ENCODE peak calls at places on chromosomes 6 and 20, in four cellular contexts. N, C, I and E are unnamed samples.

GRCh38 chr6:146111864-146112263 is 83.0 kb downstream of the GRM1 start:
- DNase-seq in N (no peak), C (no peak), I (no peak), E (no peak)

GRCh38 chr20:62726716-62727583 is 18.3 kb downstream of the NTSR1 start:
- DNase-seq in C (no peak), N (no peak), I (no peak), E (no peak)

GRCh38 chr20:6613280-6613861 is 154.1 kb upstream of the BMP2 start:
- DNase-seq in N (no peak), I (no peak), C (no peak), E (no peak)

GRCh38 chr20:51712501-51713212 is 55.5 kb downstream of the ATP9A start:
- DNase-seq in C (no peak), I (peak; percentile 43), N (no peak), E (no peak)

GRCh38 chr6:159829515-159829914 is 29.4 kb downstream of the PNLDC1 start:
- DNase-seq in C (no peak), I (no peak), N (no peak), E (no peak)

GRCh38 chr6:112443666-112444065 is 96.5 kb downstream of the RFPL4B start:
- DNase-seq in C (peak; percentile 25), I (peak; percentile 50), N (peak; percentile 25), E (peak; percentile 3)

GRCh38 chr6:39962831-39963230 is 28.6 kb upstream of the MOCS1 start:
- DNase-seq in C (no peak), N (no peak), I (no peak), E (no peak)

GRCh38 chr6:169101981-169102380 is 151.7 kb downstream of the THBS2 start:
- DNase-seq in I (no peak), N (no peak), C (no peak), E (no peak)

GRCh38 chr20:47318027-47318595 is 38.4 kb downstream of the ZMYND8 start:
- DNase-seq in C (no peak), I (no peak), N (no peak), E (peak; percentile 63)

GRCh38 chr20:1875762-1876161 is 19.4 kb upstream of the SIRPA start:
- DNase-seq in C (no peak), N (no peak), I (no peak), E (no peak)

GRCh38 chr20:25587536-25587935 is 2.2 kb upstream of the NINL start:
- DNase-seq in C (no peak), N (no peak), I (no peak), E (no peak)

GRCh38 chr6:151286192-151286591 is 46.4 kb downstream of the AKAP12 start:
- DNase-seq in C (no peak), N (no peak), I (no peak), E (no peak)

GRCh38 chr6:166202321-166202733 is 34.7 kb upstream of the TBXT start:
- DNase-seq in N (no peak), I (peak; percentile 64), C (no peak), E (peak; percentile 30)

GRCh38 chr20:22462975-22463914 is 121.1 kb downstream of the FOXA2 start:
- DNase-seq in I (no peak), N (no peak), C (no peak), E (no peak)

GRCh38 chr6:114342826-114343781 is at the start of gene HS3ST5:
- DNase-seq in N (peak; percentile 25), C (no peak), I (no peak), E (no peak)

GRCh38 chr6:10414766-10415592 is at the start of gene TFAP2A:
- DNase-seq in N (no peak), I (no peak), C (no peak), E (no peak)

GRCh38 chr6:17492350-17492749 is 99.0 kb downstream of the CAP2 start:
- DNase-seq in C (no peak), I (peak; percentile 61), N (no peak), E (no peak)

GRCh38 chr6:159915397-159915796 is 24.6 kb downstream of the MAS1 start:
- DNase-seq in N (no peak), C (peak; percentile 45), I (no peak), E (no peak)

GRCh38 chr6:105291525-105291924 is 111.4 kb downstream of the PREP start:
- DNase-seq in N (no peak), I (no peak), C (no peak), E (no peak)

GRCh38 chr6:149320745-149321240 is 3.3 kb downstream of the TAB2 start:
- DNase-seq in C (no peak), N (no peak), I (no peak), E (no peak)

GRCh38 chr6:137702791-137703424 is 164.2 kb upstream of the TNFAIP3 start:
- DNase-seq in N (no peak), I (no peak), C (no peak), E (no peak)
- TF ChIP-seq POLR2A in N (no peak), I (no peak), C (no peak), E (no peak)

DNA sequence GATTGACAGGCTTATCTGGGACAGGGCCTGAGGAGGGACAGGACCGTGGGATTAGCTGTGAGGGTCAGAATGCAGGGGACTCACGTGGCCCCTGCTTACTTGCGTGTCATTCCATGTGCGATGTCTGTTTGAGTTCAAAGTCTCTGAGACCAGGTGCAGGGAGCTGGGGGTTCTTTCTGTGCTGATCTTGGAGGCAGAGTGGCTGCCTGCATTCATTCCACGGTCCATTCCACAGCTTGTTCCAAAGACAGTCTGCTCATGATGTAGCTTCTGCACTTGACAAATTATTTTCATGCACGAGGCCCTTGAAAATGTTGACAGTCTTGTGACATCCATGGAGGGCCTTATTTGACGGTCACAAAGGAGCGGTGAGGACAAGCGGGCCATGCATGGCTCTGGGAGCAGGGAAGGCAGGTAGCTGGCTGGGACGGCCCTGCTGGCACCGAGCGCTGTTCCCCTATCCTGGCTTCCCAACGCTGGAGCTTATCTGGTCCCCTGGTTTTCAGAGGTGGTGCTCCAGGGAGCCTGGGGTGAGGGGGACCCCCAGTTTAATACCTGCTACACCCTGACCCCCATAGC is 156.3 kb upstream of the RNF24 start:
- DNase-seq in N (peak; percentile 35), I (no peak), C (no peak), E (no peak)
- H3K27ac ChIP-seq in N (peak overlapping the region; percentile 69), I (peak overlapping the region; percentile 57), C (peak overlapping the region; percentile 81), E (peak overlapping the region; percentile 44)

GRCh38 chr6:32641122-32641521 is 3.9 kb downstream of the HLA-DQA1 start:
- DNase-seq in N (no peak), C (no peak), I (no peak), E (no peak)

GRCh38 chr6:32637883-32638282 is 677 bp downstream of the HLA-DQA1 start:
- DNase-seq in I (no peak), C (no peak), N (no peak), E (no peak)

GRCh38 chr6:32639440-32640394 is 2.5 kb downstream of the HLA-DQA1 start:
- DNase-seq in I (no peak), C (no peak), N (no peak), E (no peak)

GRCh38 chr6:32637219-32637880 is at the start of gene HLA-DQA1:
- DNase-seq in C (no peak), I (no peak), N (no peak), E (no peak)

GRCh38 chr6:32638521-32639219 is 1.5 kb downstream of the HLA-DQA1 start:
- DNase-seq in I (no peak), N (no peak), C (no peak), E (no peak)
- TF ChIP-seq POLR2A in I (no peak), N (no peak), C (no peak), E (no peak)

GRCh38 chr6:34633785-34634184 is 62.8 kb downstream of the ILRUN start:
- DNase-seq in C (no peak), N (no peak), I (no peak), E (no peak)

GRCh38 chr6:34627296-34627695 is 69.3 kb downstream of the ILRUN start:
- DNase-seq in I (no peak), C (no peak), N (no peak), E (no peak)

GRCh38 chr6:34633256-34633655 is 63.3 kb downstream of the ILRUN start:
- DNase-seq in C (no peak), I (no peak), N (no peak), E (no peak)

DNA sequence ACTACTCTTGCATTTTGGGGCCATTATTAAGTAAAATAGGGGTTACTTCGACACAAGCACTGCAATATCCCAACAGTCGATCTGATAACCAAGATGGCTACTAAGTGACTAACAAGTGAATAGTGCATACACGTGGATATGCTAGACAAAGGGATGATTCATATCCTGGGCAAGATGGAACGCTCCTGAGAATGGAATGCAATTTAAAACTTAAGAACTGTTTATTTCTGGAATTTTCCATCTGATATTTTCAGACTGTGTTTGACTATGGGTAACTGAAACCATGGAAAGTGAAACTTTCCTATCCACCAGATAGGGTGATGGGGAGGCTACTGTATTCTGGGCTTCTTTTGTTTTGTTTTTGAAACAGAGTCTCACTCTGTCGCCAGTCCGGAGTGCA is 66.5 kb downstream of the ILRUN start:
- DNase-seq in I (no peak), N (no peak), C (no peak), E (no peak)
- H3K27ac ChIP-seq in I (no peak overlapping the region), N (no peak overlapping the region), C (no peak overlapping the region), E (no peak overlapping the region)

GRCh38 chr6:125789576-125790402 is 971 bp upstream of the NCOA7 start:
- DNase-seq in C (peak; percentile 41), I (peak; percentile 71), N (peak; percentile 44), E (peak; percentile 53)
- TF ChIP-seq POLR2A in C (no peak), I (no peak), N (no peak), E (no peak)

DNA sequence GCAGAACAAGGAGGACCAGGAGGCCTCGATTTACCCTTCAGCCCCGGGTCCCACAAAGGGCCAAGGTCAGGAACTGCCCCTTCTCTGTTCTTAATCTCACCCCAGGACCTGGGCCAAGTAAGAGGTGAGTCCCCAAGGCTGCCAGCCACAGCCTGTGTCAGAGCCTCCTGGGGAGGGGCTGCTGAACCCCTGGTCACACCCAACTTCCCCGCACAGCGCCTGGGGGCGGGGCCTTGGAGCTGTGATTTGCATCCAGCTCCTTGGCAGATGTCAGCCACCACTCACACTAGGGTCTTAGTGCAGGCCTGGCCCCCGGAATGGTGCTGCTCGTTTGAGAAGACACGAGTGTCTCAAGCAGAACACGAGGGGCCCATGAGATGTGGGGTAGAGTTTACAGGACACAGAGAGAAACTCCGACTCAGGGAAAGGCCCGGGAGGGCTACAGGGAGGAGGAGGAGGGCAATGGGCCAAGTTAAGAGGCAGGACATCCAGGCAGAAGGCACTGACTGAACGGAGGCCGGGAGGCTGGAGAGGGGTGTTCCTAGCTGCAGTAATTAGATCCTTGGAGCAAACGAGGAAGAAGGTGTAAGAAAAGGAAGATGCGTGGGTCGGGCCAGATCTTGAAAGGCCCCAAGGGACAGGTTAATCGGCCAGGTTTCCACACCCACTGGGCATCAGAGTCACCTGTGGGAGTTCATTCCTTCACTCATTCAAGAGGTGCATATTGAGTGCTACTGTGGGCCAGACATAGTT is 26.9 kb downstream of the ZBP1 start:
- DNase-seq in N (no peak), I (peak; percentile 85), C (no peak), E (no peak)
- H3K27ac ChIP-seq in N (no peak overlapping the region), I (no peak overlapping the region), C (no peak overlapping the region), E (no peak overlapping the region)